ENCODE peak calls at places on chromosomes 7 and 10, in four cellular contexts. One of them, this sample, is unnamed.

GRCh38 chr10:120684211-120684610 is 167.0 kb upstream of the WDR11 start:
- DNase-seq in GM13976: no peak
- DNase-seq in astrocyte of the spinal cord: no peak
- DNase-seq in colonic mucosa: no peak
- DNase-seq in this sample: no peak

GRCh38 chr7:112067609-112068540 is 138.3 kb downstream of the DOCK4 start:
- DNase-seq in GM13976: no peak
- DNase-seq in astrocyte of the spinal cord: no peak
- DNase-seq in colonic mucosa: no peak
- DNase-seq in this sample: no peak

GRCh38 chr7:44650242-44650641 is 43.8 kb downstream of the OGDH start:
- DNase-seq in GM13976: no peak
- DNase-seq in astrocyte of the spinal cord: no peak
- DNase-seq in colonic mucosa: no peak
- DNase-seq in this sample: no peak

GRCh38 chr10:20966426-20966825 is 69.3 kb upstream of the NEBL start:
- DNase-seq in GM13976: no peak
- DNase-seq in astrocyte of the spinal cord: no peak
- DNase-seq in colonic mucosa: no peak
- DNase-seq in this sample: no peak

GRCh38 chr7:433558-433957 is 86.1 kb downstream of the PDGFA start:
- DNase-seq in GM13976: no peak
- DNase-seq in astrocyte of the spinal cord: no peak
- DNase-seq in colonic mucosa: no peak
- DNase-seq in this sample: no peak

GRCh38 chr10:129850790-129851189 is 113.3 kb downstream of the EBF3 start:
- DNase-seq in GM13976: no peak
- DNase-seq in astrocyte of the spinal cord: no peak
- DNase-seq in colonic mucosa: no peak
- DNase-seq in this sample: no peak

GRCh38 chr10:3270597-3270996 is 98.0 kb upstream of the PITRM1 start:
- DNase-seq in GM13976: no peak
- DNase-seq in astrocyte of the spinal cord: no peak
- DNase-seq in colonic mucosa: no peak
- DNase-seq in this sample: no peak

GRCh38 chr7:54581511-54581910 is 39.3 kb downstream of the VSTM2A start:
- DNase-seq in GM13976: no peak
- DNase-seq in astrocyte of the spinal cord: peak
- DNase-seq in colonic mucosa: no peak
- DNase-seq in this sample: no peak

GRCh38 chr7:107180378-107180777 is 11.6 kb downstream of the HBP1 start:
- DNase-seq in GM13976: no peak
- DNase-seq in astrocyte of the spinal cord: peak
- DNase-seq in colonic mucosa: peak
- DNase-seq in this sample: peak

GRCh38 chr7:5541087-5541992 is 117.7 kb upstream of the TNRC18 start:
- DNase-seq in GM13976: peak
- DNase-seq in astrocyte of the spinal cord: no peak
- DNase-seq in colonic mucosa: no peak
- DNase-seq in this sample: no peak